ENCODE peak calls at places on chromosome 13, in eight cellular contexts. One of them, this sample, is unnamed.

GRCh38 chr13:39602614-39603366 is at the start of gene LHFPL6:
- DNase-seq in ovary: peak
- DNase-seq in body of pancreas: peak
- DNase-seq in adrenal gland: peak
- DNase-seq in lower leg skin: peak
- DNase-seq in GM12892: peak
- DNase-seq in uterus: peak
- DNase-seq in suprapubic skin: peak
- DNase-seq in this sample: peak

GRCh38 chr13:97781891-97782305 is 171.6 kb upstream of the IPO5 start:
- DNase-seq in ovary: no peak
- DNase-seq in body of pancreas: no peak
- DNase-seq in adrenal gland: no peak
- DNase-seq in lower leg skin: no peak
- DNase-seq in GM12892: no peak
- DNase-seq in uterus: no peak
- DNase-seq in suprapubic skin: no peak
- DNase-seq in this sample: no peak

GRCh38 chr13:97548138-97548537 is 114.2 kb downstream of the RAP2A start:
- DNase-seq in ovary: no peak
- DNase-seq in body of pancreas: no peak
- DNase-seq in adrenal gland: no peak
- DNase-seq in lower leg skin: no peak
- DNase-seq in GM12892: no peak
- DNase-seq in uterus: no peak
- DNase-seq in suprapubic skin: no peak
- DNase-seq in this sample: no peak

GRCh38 chr13:75583101-75583500 is 33.5 kb downstream of the UCHL3 start:
- DNase-seq in ovary: no peak
- DNase-seq in body of pancreas: no peak
- DNase-seq in adrenal gland: no peak
- DNase-seq in lower leg skin: no peak
- DNase-seq in GM12892: no peak
- DNase-seq in uterus: no peak
- DNase-seq in suprapubic skin: no peak
- DNase-seq in this sample: no peak

GRCh38 chr13:114112231-114112825 is 20.1 kb downstream of the RASA3 start:
- DNase-seq in ovary: peak
- DNase-seq in body of pancreas: no peak
- DNase-seq in adrenal gland: no peak
- DNase-seq in lower leg skin: peak
- DNase-seq in GM12892: no peak
- DNase-seq in uterus: peak
- DNase-seq in suprapubic skin: peak
- DNase-seq in this sample: no peak

GRCh38 chr13:23081901-23082300 is 98.9 kb upstream of the SGCG start:
- DNase-seq in ovary: no peak
- DNase-seq in body of pancreas: no peak
- DNase-seq in adrenal gland: no peak
- DNase-seq in lower leg skin: no peak
- DNase-seq in GM12892: no peak
- DNase-seq in uterus: no peak
- DNase-seq in suprapubic skin: no peak
- DNase-seq in this sample: no peak

GRCh38 chr13:49214917-49215376 is 5.2 kb upstream of the MLNR start:
- DNase-seq in ovary: no peak
- DNase-seq in body of pancreas: peak
- DNase-seq in adrenal gland: peak
- DNase-seq in lower leg skin: no peak
- DNase-seq in GM12892: peak
- DNase-seq in uterus: no peak
- DNase-seq in suprapubic skin: no peak
- DNase-seq in this sample: no peak

GRCh38 chr13:43085545-43085944 is 62.2 kb downstream of the DNAJC15 start:
- DNase-seq in ovary: no peak
- DNase-seq in body of pancreas: no peak
- DNase-seq in adrenal gland: no peak
- DNase-seq in lower leg skin: no peak
- DNase-seq in GM12892: no peak
- DNase-seq in uterus: no peak
- DNase-seq in suprapubic skin: no peak
- DNase-seq in this sample: no peak

GRCh38 chr13:71864981-71865857 is 1.8 kb downstream of the DACH1 start:
- DNase-seq in ovary: peak
- DNase-seq in body of pancreas: peak
- DNase-seq in adrenal gland: peak
- DNase-seq in lower leg skin: peak
- DNase-seq in GM12892: no peak
- DNase-seq in uterus: peak
- DNase-seq in suprapubic skin: peak
- DNase-seq in this sample: no peak

GRCh38 chr13:48156466-48156865 is 61.6 kb upstream of the MED4 start:
- DNase-seq in ovary: no peak
- DNase-seq in body of pancreas: no peak
- DNase-seq in adrenal gland: no peak
- DNase-seq in lower leg skin: no peak
- DNase-seq in GM12892: no peak
- DNase-seq in uterus: no peak
- DNase-seq in suprapubic skin: peak
- DNase-seq in this sample: no peak

GRCh38 chr13:23447927-23448326 is 14.4 kb upstream of the SACS start:
- DNase-seq in ovary: no peak
- DNase-seq in body of pancreas: no peak
- DNase-seq in adrenal gland: no peak
- DNase-seq in lower leg skin: no peak
- DNase-seq in GM12892: no peak
- DNase-seq in uterus: no peak
- DNase-seq in suprapubic skin: no peak
- DNase-seq in this sample: no peak

GRCh38 chr13:71320452-71320851 is 546.6 kb downstream of the DACH1 start:
- DNase-seq in ovary: no peak
- DNase-seq in body of pancreas: no peak
- DNase-seq in adrenal gland: no peak
- DNase-seq in lower leg skin: no peak
- DNase-seq in GM12892: no peak
- DNase-seq in uterus: no peak
- DNase-seq in suprapubic skin: no peak
- DNase-seq in this sample: peak

GRCh38 chr13:71979616-71980015 is 112.6 kb upstream of the DACH1 start:
- DNase-seq in ovary: no peak
- DNase-seq in body of pancreas: no peak
- DNase-seq in adrenal gland: no peak
- DNase-seq in lower leg skin: no peak
- DNase-seq in GM12892: no peak
- DNase-seq in uterus: no peak
- DNase-seq in suprapubic skin: no peak
- DNase-seq in this sample: no peak

GRCh38 chr13:78820541-78820940 is 161.6 kb upstream of the OBI1 start:
- DNase-seq in ovary: no peak
- DNase-seq in body of pancreas: no peak
- DNase-seq in adrenal gland: no peak
- DNase-seq in lower leg skin: no peak
- DNase-seq in GM12892: no peak
- DNase-seq in uterus: no peak
- DNase-seq in suprapubic skin: no peak
- DNase-seq in this sample: no peak

GRCh38 chr13:91714726-91715334 is 316.4 kb downstream of the GPC5 start:
- DNase-seq in ovary: no peak
- DNase-seq in body of pancreas: no peak
- DNase-seq in adrenal gland: no peak
- DNase-seq in lower leg skin: no peak
- DNase-seq in GM12892: no peak
- DNase-seq in uterus: no peak
- DNase-seq in suprapubic skin: no peak
- DNase-seq in this sample: no peak

GRCh38 chr13:76641056-76641455 is 245.1 kb downstream of the KCTD12 start:
- DNase-seq in ovary: no peak
- DNase-seq in body of pancreas: no peak
- DNase-seq in adrenal gland: no peak
- DNase-seq in lower leg skin: no peak
- DNase-seq in GM12892: no peak
- DNase-seq in uterus: no peak
- DNase-seq in suprapubic skin: no peak
- DNase-seq in this sample: no peak

GRCh38 chr13:76790519-76791289 is 95.5 kb downstream of the KCTD12 start:
- DNase-seq in ovary: no peak
- DNase-seq in body of pancreas: no peak
- DNase-seq in adrenal gland: no peak
- DNase-seq in lower leg skin: no peak
- DNase-seq in GM12892: no peak
- DNase-seq in uterus: no peak
- DNase-seq in suprapubic skin: no peak
- DNase-seq in this sample: no peak

GRCh38 chr13:89748716-89749115 is 1598.8 kb upstream of the MIR17HG start:
- DNase-seq in ovary: no peak
- DNase-seq in body of pancreas: no peak
- DNase-seq in adrenal gland: no peak
- DNase-seq in lower leg skin: no peak
- DNase-seq in GM12892: no peak
- DNase-seq in uterus: no peak
- DNase-seq in suprapubic skin: no peak
- DNase-seq in this sample: no peak

GRCh38 chr13:66076417-66076816 is 1153.7 kb downstream of the PCDH9 start:
- DNase-seq in ovary: no peak
- DNase-seq in body of pancreas: no peak
- DNase-seq in adrenal gland: no peak
- DNase-seq in lower leg skin: no peak
- DNase-seq in GM12892: no peak
- DNase-seq in uterus: no peak
- DNase-seq in suprapubic skin: no peak
- DNase-seq in this sample: no peak

GRCh38 chr13:94749162-94749561 is 36.8 kb upstream of the SOX21 start:
- DNase-seq in ovary: no peak
- DNase-seq in body of pancreas: no peak
- DNase-seq in adrenal gland: no peak
- DNase-seq in lower leg skin: no peak
- DNase-seq in GM12892: no peak
- DNase-seq in uterus: no peak
- DNase-seq in suprapubic skin: no peak
- DNase-seq in this sample: no peak

GRCh38 chr13:36231236-36231635 is 16.9 kb upstream of the SOHLH2 start:
- DNase-seq in ovary: no peak
- DNase-seq in body of pancreas: no peak
- DNase-seq in adrenal gland: no peak
- DNase-seq in lower leg skin: no peak
- DNase-seq in GM12892: no peak
- DNase-seq in uterus: no peak
- DNase-seq in suprapubic skin: no peak
- DNase-seq in this sample: no peak

GRCh38 chr13:28531195-28531955 is 36.4 kb upstream of the FLT1 start:
- DNase-seq in ovary: no peak
- DNase-seq in body of pancreas: peak
- DNase-seq in adrenal gland: peak
- DNase-seq in lower leg skin: peak
- DNase-seq in GM12892: no peak
- DNase-seq in uterus: no peak
- DNase-seq in suprapubic skin: peak
- DNase-seq in this sample: no peak

GRCh38 chr13:41694902-41695301 is 237.6 kb downstream of the RGCC start:
- DNase-seq in ovary: peak
- DNase-seq in body of pancreas: peak
- DNase-seq in adrenal gland: peak
- DNase-seq in lower leg skin: no peak
- DNase-seq in GM12892: peak
- DNase-seq in uterus: peak
- DNase-seq in suprapubic skin: peak
- DNase-seq in this sample: no peak

GRCh38 chr13:113763961-113764792 is 5.2 kb downstream of the TMEM255B start:
- DNase-seq in ovary: no peak
- DNase-seq in body of pancreas: no peak
- DNase-seq in adrenal gland: no peak
- DNase-seq in lower leg skin: peak
- DNase-seq in GM12892: no peak
- DNase-seq in uterus: no peak
- DNase-seq in suprapubic skin: no peak
- DNase-seq in this sample: no peak

DNA sequence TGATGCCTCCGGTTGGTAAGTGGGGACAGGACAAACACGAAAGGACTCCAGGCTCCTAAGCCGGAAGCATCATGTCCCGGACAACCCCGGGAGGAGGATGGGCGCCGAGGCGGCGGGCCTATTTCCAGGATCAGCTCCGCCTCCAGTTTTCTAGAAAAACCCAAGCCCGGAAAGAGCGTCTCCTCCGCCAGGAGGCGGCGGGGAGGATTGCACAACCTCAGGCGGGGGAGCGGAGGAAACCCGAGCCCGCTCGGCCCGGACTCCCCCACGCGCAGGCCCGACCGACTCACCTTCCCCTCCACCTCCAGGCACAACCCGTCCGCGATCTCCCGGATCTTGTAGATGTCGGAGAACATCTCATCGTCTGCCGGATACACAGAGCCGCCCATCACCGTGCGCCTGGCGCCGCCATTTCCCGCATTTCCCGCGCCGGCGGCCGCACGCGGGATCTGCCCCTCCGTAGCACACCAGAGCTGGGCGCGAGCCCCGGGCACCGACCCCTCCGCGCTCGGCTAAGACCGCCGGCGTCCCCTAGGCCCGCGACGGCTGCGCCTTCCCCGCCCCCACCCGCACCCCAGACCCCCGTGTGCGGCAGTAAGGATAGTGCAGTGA is 455 bp downstream of the TPT1 start:
- DNase-seq in ovary: peak
- DNase-seq in body of pancreas: peak
- DNase-seq in adrenal gland: peak
- DNase-seq in lower leg skin: peak
- DNase-seq in GM12892: peak
- DNase-seq in uterus: peak
- DNase-seq in suprapubic skin: peak
- DNase-seq in this sample: peak
- TF ChIP-seq POLR2A in ovary: peak
- TF ChIP-seq POLR2A in body of pancreas: no peak
- TF ChIP-seq POLR2A in adrenal gland: peak
- TF ChIP-seq POLR2A in lower leg skin: no peak
- TF ChIP-seq POLR2A in GM12892: no peak
- TF ChIP-seq POLR2A in uterus: no peak
- TF ChIP-seq POLR2A in suprapubic skin: no peak
- TF ChIP-seq POLR2A in this sample: peak

GRCh38 chr13:26186141-26186870 is 35.8 kb downstream of the RNF6 start:
- DNase-seq in ovary: peak
- DNase-seq in body of pancreas: peak
- DNase-seq in adrenal gland: peak
- DNase-seq in lower leg skin: peak
- DNase-seq in GM12892: peak
- DNase-seq in uterus: peak
- DNase-seq in suprapubic skin: peak
- DNase-seq in this sample: peak
- TF ChIP-seq POLR2A in ovary: no peak
- TF ChIP-seq POLR2A in body of pancreas: peak
- TF ChIP-seq POLR2A in adrenal gland: peak
- TF ChIP-seq POLR2A in lower leg skin: no peak
- TF ChIP-seq POLR2A in GM12892: peak
- TF ChIP-seq POLR2A in uterus: peak
- TF ChIP-seq POLR2A in suprapubic skin: no peak
- TF ChIP-seq POLR2A in this sample: no peak

GRCh38 chr13:34156841-34157365 is 339.0 kb downstream of the RFC3 start:
- DNase-seq in ovary: peak
- DNase-seq in body of pancreas: peak
- DNase-seq in adrenal gland: peak
- DNase-seq in lower leg skin: peak
- DNase-seq in GM12892: peak
- DNase-seq in uterus: peak
- DNase-seq in suprapubic skin: peak
- DNase-seq in this sample: peak
- TF ChIP-seq POLR2A in ovary: no peak
- TF ChIP-seq POLR2A in body of pancreas: no peak
- TF ChIP-seq POLR2A in adrenal gland: peak
- TF ChIP-seq POLR2A in lower leg skin: no peak
- TF ChIP-seq POLR2A in GM12892: no peak
- TF ChIP-seq POLR2A in uterus: peak
- TF ChIP-seq POLR2A in suprapubic skin: no peak
- TF ChIP-seq POLR2A in this sample: peak

GRCh38 chr13:112711528-112712265 is 21.9 kb downstream of the ATP11A start:
- DNase-seq in ovary: peak
- DNase-seq in body of pancreas: peak
- DNase-seq in adrenal gland: peak
- DNase-seq in lower leg skin: peak
- DNase-seq in GM12892: peak
- DNase-seq in uterus: peak
- DNase-seq in suprapubic skin: peak
- DNase-seq in this sample: peak
- TF ChIP-seq POLR2A in ovary: no peak
- TF ChIP-seq POLR2A in body of pancreas: no peak
- TF ChIP-seq POLR2A in adrenal gland: peak
- TF ChIP-seq POLR2A in lower leg skin: no peak
- TF ChIP-seq POLR2A in GM12892: no peak
- TF ChIP-seq POLR2A in uterus: no peak
- TF ChIP-seq POLR2A in suprapubic skin: no peak
- TF ChIP-seq POLR2A in this sample: peak